ENCODE peak calls at places on chromosomes 2 and 18, in eight cellular contexts. B is GM12878, R is A549, S is K562, P is transverse colon, E is ovary, C is HepG2, A is esophagus muscularis mucosa. Q is an unnamed sample.

GRCh38 chr2:20288941-20289340 is 61.7 kb downstream of the PUM2 start:
- DNase-seq in B (no peak), S (peak; percentile 45), E (no peak), C (no peak), P (no peak), R (peak; percentile 19), A (no peak), Q (no peak)

GRCh38 chr2:180707867-180708205 is 272.6 kb upstream of the UBE2E3 start:
- DNase-seq in E (no peak), P (peak; percentile 14), A (no peak), S (peak; percentile 46), B (no peak), C (peak; percentile 4), R (peak; percentile 17), Q (no peak)

GRCh38 chr2:99425022-99425421 is 64.8 kb downstream of the REV1 start:
- DNase-seq in B (no peak), E (no peak), S (no peak), R (no peak), C (no peak), P (no peak), A (no peak), Q (no peak)

GRCh38 chr2:7766978-7767565 is 849.9 kb downstream of the RNF144A start:
- DNase-seq in E (no peak), S (no peak), A (no peak), B (no peak), C (no peak), R (no peak), P (peak; percentile 23), Q (no peak)

GRCh38 chr18:22167091-22167470 is 2.3 kb upstream of the GATA6 start:
- DNase-seq in R (peak; percentile 5), C (no peak), E (peak; percentile 69), P (no peak), A (no peak), B (no peak), S (no peak), Q (no peak)

GRCh38 chr18:43312891-43313290 is 35.6 kb upstream of the SYT4 start:
- DNase-seq in A (no peak), P (no peak), S (no peak), C (no peak), R (no peak), E (no peak), B (no peak), Q (no peak)

GRCh38 chr18:59918320-59918755 is 18.5 kb downstream of the PMAIP1 start:
- DNase-seq in E (no peak), A (peak; percentile 77), S (peak; percentile 85), R (peak; percentile 31), P (peak; percentile 55), B (peak; percentile 80), C (no peak), Q (no peak)

GRCh38 chr18:50190236-50190635 is 4.7 kb downstream of the MYO5B start:
- DNase-seq in E (no peak), C (peak; percentile 12), B (no peak), R (no peak), S (no peak), P (no peak), A (no peak), Q (no peak)

GRCh38 chr2:215727507-215728503 is 285.5 kb downstream of the MREG start:
- DNase-seq in B (no peak), A (no peak), P (no peak), C (peak; percentile 85), E (no peak), S (no peak), R (no peak), Q (no peak)

GRCh38 chr2:60880988-60881932 is at the start of gene REL:
- DNase-seq in B (peak; percentile 59), S (peak; percentile 94), C (peak; percentile 83), R (peak; percentile 78), A (peak; percentile 96), E (peak; percentile 95), P (peak; percentile 95), Q (peak; percentile 92)

GRCh38 chr18:644395-645004 is 13.0 kb upstream of the TYMS start:
- DNase-seq in A (no peak), P (no peak), R (no peak), B (peak; percentile 19), S (no peak), E (no peak), C (peak; percentile 58), Q (no peak)

GRCh38 chr2:6664662-6665061 is 201.0 kb downstream of the CMPK2 start:
- DNase-seq in R (no peak), C (no peak), S (no peak), E (no peak), B (no peak), P (no peak), A (no peak), Q (no peak)

GRCh38 chr2:173982918-173983317 is 17.7 kb upstream of the SP3 start:
- DNase-seq in C (no peak), S (no peak), E (peak; percentile 74), A (no peak), R (no peak), P (no peak), B (no peak), Q (no peak)

GRCh38 chr2:43050866-43051265 is 175.5 kb downstream of the ZFP36L2 start:
- DNase-seq in C (no peak), P (no peak), S (no peak), A (no peak), E (peak; percentile 79), R (no peak), B (no peak), Q (no peak)

DNA sequence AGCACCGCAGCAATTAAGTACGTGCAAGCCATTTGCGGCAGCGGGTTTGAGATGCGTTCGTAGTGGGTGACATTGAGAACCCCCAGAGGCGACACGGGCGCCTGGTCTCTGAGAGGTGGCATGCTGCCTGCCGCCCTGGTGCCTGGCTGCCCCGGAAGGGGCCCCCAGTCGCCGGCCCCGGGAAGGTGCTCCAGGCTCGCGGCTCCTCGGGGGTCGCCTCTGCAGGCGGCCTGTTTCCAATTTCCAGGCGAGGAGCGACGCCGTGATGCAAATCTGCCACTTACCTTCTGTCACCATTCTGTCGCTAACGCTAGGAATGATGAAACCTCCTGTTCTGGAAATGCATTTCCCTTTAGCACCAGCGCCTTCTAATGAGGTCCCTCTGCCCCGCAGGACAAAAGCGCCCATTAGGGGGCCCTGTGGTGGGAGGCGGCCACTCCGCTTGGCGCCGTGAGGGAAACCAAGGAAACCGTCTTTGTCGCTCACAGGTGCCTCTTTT is 13.0 kb downstream of the KIF5C start:
- DNase-seq in E (no peak), R (no peak), C (no peak), S (no peak), P (no peak), A (no peak), B (no peak), Q (no peak)
- TF ChIP-seq EP300 in E (no peak), R (no peak), C (no peak), S (no peak), P (no peak), A (no peak), B (no peak), Q (no peak)

DNA sequence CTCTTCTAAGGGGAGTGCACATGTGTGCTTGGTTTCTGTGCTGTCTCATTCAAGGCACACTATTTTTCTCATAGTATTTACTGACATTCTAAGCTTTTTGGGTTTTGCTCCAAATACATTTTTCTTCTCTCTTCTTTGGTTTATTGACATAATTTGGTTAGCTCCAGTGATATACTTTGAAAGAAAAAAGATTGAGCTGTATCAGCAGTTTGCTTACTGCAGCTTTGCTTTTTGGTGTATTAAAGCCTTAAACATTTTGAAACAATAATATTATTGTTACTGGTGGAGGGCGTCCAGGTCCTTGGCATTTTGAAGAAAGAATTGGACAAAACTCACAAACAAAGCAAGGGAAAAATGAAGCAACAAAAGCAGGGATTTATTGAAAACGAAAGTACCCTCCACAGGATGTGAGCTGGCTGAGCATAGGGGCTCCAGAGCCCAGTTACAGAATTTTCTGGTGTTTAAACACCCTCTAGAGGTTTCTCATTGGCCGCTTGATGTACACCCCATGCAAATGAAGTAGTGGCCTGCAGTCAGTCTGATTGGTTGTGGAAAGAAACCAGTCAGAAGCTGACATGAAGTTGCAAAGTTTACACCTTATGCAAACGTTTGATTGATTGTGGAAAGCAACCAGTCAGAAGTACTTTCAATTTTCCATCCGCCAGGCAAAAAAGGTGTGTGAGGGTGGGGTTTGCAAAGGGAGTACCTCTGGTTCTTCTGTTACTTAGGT is 62.2 kb downstream of the VWA3B start:
- DNase-seq in A (no peak), P (no peak), R (no peak), C (peak; percentile 71), E (no peak), B (no peak), S (peak; percentile 37), Q (peak; percentile 10)
- TF ChIP-seq EP300 in A (no peak), P (no peak), R (no peak), C (no peak), E (no peak), B (no peak), S (no peak), Q (no peak)

DNA sequence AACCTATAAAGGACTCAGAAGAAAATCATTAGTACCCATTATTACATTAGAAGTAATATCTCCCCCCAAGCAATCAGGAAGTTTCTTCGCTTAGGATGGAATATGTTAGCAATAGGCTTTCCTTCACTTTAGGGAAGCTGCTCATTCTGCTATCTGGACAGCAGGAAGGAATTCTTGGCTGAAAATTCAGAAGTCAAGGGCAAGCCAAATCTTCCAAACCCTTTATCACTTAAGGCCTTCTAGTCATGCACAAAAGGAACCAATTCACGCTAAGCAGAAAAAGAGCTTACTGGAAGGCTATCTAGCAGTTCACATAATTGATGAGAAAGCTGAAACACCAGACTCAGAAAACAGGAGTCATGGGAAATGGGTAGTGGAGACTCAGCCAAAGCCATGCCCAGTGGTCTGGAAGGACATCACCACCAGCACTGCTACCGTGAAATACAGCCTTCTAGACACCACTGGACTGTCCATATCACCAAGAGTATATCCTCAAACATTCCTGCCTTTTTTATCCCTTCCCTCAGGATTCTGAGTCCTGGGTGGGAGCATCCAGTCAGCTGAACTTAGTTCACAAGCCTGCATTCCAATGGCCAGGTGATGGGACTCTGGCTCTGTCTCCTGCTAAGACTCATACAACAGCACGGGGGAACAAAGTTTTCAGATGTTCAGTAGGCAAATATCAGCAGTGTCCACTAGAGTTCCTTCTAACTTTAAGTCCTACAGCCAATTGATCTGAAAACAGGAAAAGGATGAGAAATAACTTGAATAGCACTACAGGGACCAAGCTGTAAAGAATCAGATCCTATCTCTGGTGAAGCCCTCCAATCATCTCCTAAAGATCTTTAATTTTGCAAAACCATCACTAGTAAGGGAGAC is 14.8 kb upstream of the ADAM17 start:
- DNase-seq in R (no peak), B (no peak), C (peak; percentile 25), P (no peak), E (no peak), A (no peak), S (no peak), Q (no peak)
- TF ChIP-seq EP300 in R (no peak), B (no peak), C (no peak), P (no peak), E (no peak), A (no peak), S (no peak), Q (no peak)

DNA sequence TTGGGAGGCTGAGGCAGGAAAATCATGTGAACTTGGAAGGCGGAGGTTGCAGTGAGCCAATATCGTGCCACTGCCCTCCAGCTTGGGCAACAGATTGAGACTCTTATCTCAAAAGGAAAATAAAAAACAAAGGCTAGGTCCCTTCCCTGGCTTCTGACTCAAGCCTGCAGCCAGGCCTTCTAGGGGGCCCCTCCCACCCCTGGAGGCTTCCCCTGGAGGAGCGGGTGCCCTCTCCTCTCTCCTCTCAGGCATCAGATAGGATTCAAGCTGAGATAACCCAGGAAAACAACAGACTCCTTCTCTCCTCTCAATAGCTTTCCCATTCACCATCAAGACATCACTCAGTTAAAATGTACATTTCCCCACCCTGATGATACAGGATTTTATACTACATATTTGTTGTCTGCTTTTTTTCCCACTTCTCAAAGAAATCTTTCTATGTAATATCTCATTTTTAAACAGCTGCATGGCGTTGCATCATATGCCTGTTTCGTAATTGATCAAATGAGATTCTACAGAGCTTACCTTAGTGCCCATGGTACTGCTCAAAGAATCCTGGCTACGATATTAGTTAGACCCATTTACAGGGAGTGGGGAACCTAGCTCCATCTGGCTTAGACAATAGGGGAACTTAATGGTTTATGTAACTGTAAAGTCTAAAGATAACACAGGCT is 20.6 kb upstream of the C2orf72 start:
- DNase-seq in E (no peak), C (no peak), A (no peak), P (no peak), B (no peak), R (no peak), S (no peak), Q (no peak)
- TF ChIP-seq EP300 in E (no peak), C (no peak), A (no peak), P (no peak), B (no peak), R (no peak), S (no peak), Q (no peak)

Q was measured in suprapubic skin.